ENCODE peak calls at places on chromosomes 3 and 15, in six cellular contexts. One of them, this sample, is unnamed.

GRCh38 chr3:9808345-9809037 is 1.6 kb upstream of the TTLL3 start:
- DNase-seq in RWPE2: no peak
- DNase-seq in IMR-90: peak
- DNase-seq in lower lobe of right lung: no peak
- DNase-seq in neural progenitor cell: peak
- DNase-seq in HFF-Myc: peak
- DNase-seq in this sample: no peak

GRCh38 chr3:25789209-25789595 is 688 bp upstream of the OXSM start:
- DNase-seq in RWPE2: no peak
- DNase-seq in IMR-90: no peak
- DNase-seq in lower lobe of right lung: no peak
- DNase-seq in neural progenitor cell: no peak
- DNase-seq in HFF-Myc: no peak
- DNase-seq in this sample: no peak

GRCh38 chr15:99618941-99619411 is 53.2 kb downstream of the MEF2A start:
- DNase-seq in RWPE2: no peak
- DNase-seq in IMR-90: peak
- DNase-seq in lower lobe of right lung: no peak
- DNase-seq in neural progenitor cell: peak
- DNase-seq in HFF-Myc: no peak
- DNase-seq in this sample: no peak

GRCh38 chr3:195001961-195002861 is 268.7 kb downstream of the XXYLT1 start:
- DNase-seq in RWPE2: peak
- DNase-seq in IMR-90: peak
- DNase-seq in lower lobe of right lung: peak
- DNase-seq in neural progenitor cell: peak
- DNase-seq in HFF-Myc: peak
- DNase-seq in this sample: peak

GRCh38 chr3:15271785-15272381 is 60.5 kb downstream of the SH3BP5 start:
- DNase-seq in RWPE2: no peak
- DNase-seq in IMR-90: no peak
- DNase-seq in lower lobe of right lung: peak
- DNase-seq in neural progenitor cell: no peak
- DNase-seq in HFF-Myc: no peak
- DNase-seq in this sample: peak

GRCh38 chr3:50481992-50482391 is 21.4 kb downstream of the CACNA2D2 start:
- DNase-seq in RWPE2: no peak
- DNase-seq in IMR-90: no peak
- DNase-seq in lower lobe of right lung: peak
- DNase-seq in neural progenitor cell: no peak
- DNase-seq in HFF-Myc: no peak
- DNase-seq in this sample: peak

GRCh38 chr3:124636863-124637296 is 93.4 kb upstream of the UMPS start:
- DNase-seq in RWPE2: no peak
- DNase-seq in IMR-90: no peak
- DNase-seq in lower lobe of right lung: no peak
- DNase-seq in neural progenitor cell: no peak
- DNase-seq in HFF-Myc: no peak
- DNase-seq in this sample: no peak

GRCh38 chr3:184541886-184542562 is 19.6 kb upstream of the EPHB3 start:
- DNase-seq in RWPE2: no peak
- DNase-seq in IMR-90: no peak
- DNase-seq in lower lobe of right lung: no peak
- DNase-seq in neural progenitor cell: no peak
- DNase-seq in HFF-Myc: no peak
- DNase-seq in this sample: no peak

GRCh38 chr3:180594631-180595348 is 7.2 kb upstream of the TTC14 start:
- DNase-seq in RWPE2: no peak
- DNase-seq in IMR-90: peak
- DNase-seq in lower lobe of right lung: no peak
- DNase-seq in neural progenitor cell: peak
- DNase-seq in HFF-Myc: no peak
- DNase-seq in this sample: no peak

GRCh38 chr15:25790003-25790660 is 73.0 kb downstream of the ATP10A start:
- DNase-seq in RWPE2: no peak
- DNase-seq in IMR-90: peak
- DNase-seq in lower lobe of right lung: no peak
- DNase-seq in neural progenitor cell: no peak
- DNase-seq in HFF-Myc: peak
- DNase-seq in this sample: peak

GRCh38 chr15:101477851-101478353 is 11.6 kb downstream of the PCSK6 start:
- DNase-seq in RWPE2: peak
- DNase-seq in IMR-90: no peak
- DNase-seq in lower lobe of right lung: no peak
- DNase-seq in neural progenitor cell: no peak
- DNase-seq in HFF-Myc: no peak
- DNase-seq in this sample: no peak

GRCh38 chr3:112056451-112056929 is 22.0 kb downstream of the TMPRSS7 start:
- DNase-seq in RWPE2: no peak
- DNase-seq in IMR-90: peak
- DNase-seq in lower lobe of right lung: no peak
- DNase-seq in neural progenitor cell: no peak
- DNase-seq in HFF-Myc: peak
- DNase-seq in this sample: no peak

GRCh38 chr3:118011910-118012309 is 1022.7 kb downstream of the IGSF11 start:
- DNase-seq in RWPE2: no peak
- DNase-seq in IMR-90: no peak
- DNase-seq in lower lobe of right lung: no peak
- DNase-seq in neural progenitor cell: no peak
- DNase-seq in HFF-Myc: no peak
- DNase-seq in this sample: no peak

GRCh38 chr15:73796266-73796939 is 43.3 kb upstream of the INSYN1 start:
- DNase-seq in RWPE2: no peak
- DNase-seq in IMR-90: no peak
- DNase-seq in lower lobe of right lung: no peak
- DNase-seq in neural progenitor cell: no peak
- DNase-seq in HFF-Myc: no peak
- DNase-seq in this sample: no peak

GRCh38 chr3:53775834-53776251 is 70.4 kb downstream of the CHDH start:
- DNase-seq in RWPE2: no peak
- DNase-seq in IMR-90: no peak
- DNase-seq in lower lobe of right lung: no peak
- DNase-seq in neural progenitor cell: peak
- DNase-seq in HFF-Myc: no peak
- DNase-seq in this sample: no peak
- TF ChIP-seq CTCF in RWPE2: no peak
- TF ChIP-seq CTCF in IMR-90: no peak
- TF ChIP-seq CTCF in lower lobe of right lung: no peak
- TF ChIP-seq CTCF in neural progenitor cell: no peak
- TF ChIP-seq CTCF in HFF-Myc: no peak
- TF ChIP-seq CTCF in this sample: no peak

DNA sequence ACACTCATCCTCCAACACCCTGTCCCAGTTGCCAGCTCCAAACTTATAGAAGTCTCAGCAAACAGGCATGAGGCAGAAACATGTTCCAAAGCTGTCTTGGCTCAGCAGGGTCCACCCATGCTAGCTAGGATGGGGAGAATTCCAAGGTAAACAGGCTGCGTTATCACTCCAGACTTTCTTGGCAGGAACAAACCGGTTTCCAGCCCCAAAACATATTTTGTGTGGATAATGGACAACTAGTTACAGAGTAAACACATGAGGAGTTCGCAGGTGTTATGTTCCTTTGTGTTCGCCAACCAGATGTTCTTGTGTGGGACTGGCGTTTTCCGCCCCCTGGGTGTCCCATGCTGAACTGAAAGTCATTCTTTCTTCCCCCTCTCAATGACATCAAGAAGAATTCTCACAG is 396.9 kb upstream of the RGMA start:
- DNase-seq in RWPE2: no peak
- DNase-seq in IMR-90: no peak
- DNase-seq in lower lobe of right lung: no peak
- DNase-seq in neural progenitor cell: no peak
- DNase-seq in HFF-Myc: no peak
- DNase-seq in this sample: no peak
- TF ChIP-seq CTCF in RWPE2: no peak
- TF ChIP-seq CTCF in IMR-90: no peak
- TF ChIP-seq CTCF in lower lobe of right lung: no peak
- TF ChIP-seq CTCF in neural progenitor cell: no peak
- TF ChIP-seq CTCF in HFF-Myc: no peak
- TF ChIP-seq CTCF in this sample: no peak

DNA sequence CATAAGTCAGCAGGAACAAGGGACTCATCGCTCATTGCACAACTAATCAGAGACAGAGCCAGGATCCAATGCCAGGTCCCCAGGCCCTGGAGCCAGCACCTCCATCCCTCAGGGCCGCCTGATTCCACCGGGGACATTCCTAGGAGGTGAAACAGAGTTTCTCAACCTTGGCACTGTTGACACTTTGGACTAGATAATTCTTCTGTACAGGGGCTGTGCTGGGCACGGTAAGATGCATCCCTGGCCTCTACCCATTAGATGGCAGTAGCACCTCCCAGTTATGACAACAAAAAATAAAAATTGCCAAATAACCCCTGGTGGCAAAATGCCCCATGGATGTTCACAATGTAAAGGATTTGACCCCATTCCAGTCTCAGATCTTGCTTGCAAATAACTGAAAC is 127.7 kb downstream of the MTHFS start:
- DNase-seq in RWPE2: no peak
- DNase-seq in IMR-90: no peak
- DNase-seq in lower lobe of right lung: no peak
- DNase-seq in neural progenitor cell: no peak
- DNase-seq in HFF-Myc: no peak
- DNase-seq in this sample: no peak
- TF ChIP-seq CTCF in RWPE2: peak
- TF ChIP-seq CTCF in IMR-90: peak
- TF ChIP-seq CTCF in lower lobe of right lung: peak
- TF ChIP-seq CTCF in neural progenitor cell: peak
- TF ChIP-seq CTCF in HFF-Myc: peak
- TF ChIP-seq CTCF in this sample: peak

GRCh38 chr3:30288830-30289229 is 317.6 kb upstream of the TGFBR2 start:
- DNase-seq in RWPE2: no peak
- DNase-seq in IMR-90: no peak
- DNase-seq in lower lobe of right lung: no peak
- DNase-seq in neural progenitor cell: no peak
- DNase-seq in HFF-Myc: no peak
- DNase-seq in this sample: no peak
- TF ChIP-seq CTCF in RWPE2: no peak
- TF ChIP-seq CTCF in IMR-90: no peak
- TF ChIP-seq CTCF in lower lobe of right lung: no peak
- TF ChIP-seq CTCF in neural progenitor cell: no peak
- TF ChIP-seq CTCF in HFF-Myc: no peak
- TF ChIP-seq CTCF in this sample: no peak

DNA sequence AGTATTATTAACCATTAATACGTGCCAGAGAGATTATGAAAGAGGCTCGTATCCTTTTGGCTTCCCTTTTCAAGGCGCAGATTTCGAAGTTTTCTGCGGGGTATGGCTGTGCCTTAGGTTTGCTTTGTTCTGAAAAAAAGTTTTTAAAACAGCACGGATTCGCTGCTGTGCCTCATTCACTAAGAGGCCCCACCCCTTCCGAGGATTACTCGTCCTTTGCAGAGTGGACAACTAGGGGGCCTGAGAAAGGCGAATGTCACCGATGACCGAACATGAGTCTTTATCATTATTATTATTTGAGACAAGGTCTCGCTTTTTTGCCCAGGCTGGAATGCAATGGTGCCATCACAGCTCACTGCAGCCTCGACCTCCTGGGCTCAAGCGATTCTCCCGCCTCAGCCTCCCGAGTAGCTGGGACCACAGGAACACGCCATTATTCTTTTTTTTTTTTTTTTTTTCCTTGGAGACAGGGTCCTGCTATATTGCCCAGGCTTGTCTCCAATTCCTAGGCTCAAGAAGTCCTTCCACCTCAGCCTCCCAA is 684 bp upstream of the RPS27L start:
- DNase-seq in RWPE2: no peak
- DNase-seq in IMR-90: peak
- DNase-seq in lower lobe of right lung: no peak
- DNase-seq in neural progenitor cell: peak
- DNase-seq in HFF-Myc: no peak
- DNase-seq in this sample: no peak
- TF ChIP-seq CTCF in RWPE2: peak
- TF ChIP-seq CTCF in IMR-90: peak
- TF ChIP-seq CTCF in lower lobe of right lung: peak
- TF ChIP-seq CTCF in neural progenitor cell: no peak
- TF ChIP-seq CTCF in HFF-Myc: peak
- TF ChIP-seq CTCF in this sample: peak

DNA sequence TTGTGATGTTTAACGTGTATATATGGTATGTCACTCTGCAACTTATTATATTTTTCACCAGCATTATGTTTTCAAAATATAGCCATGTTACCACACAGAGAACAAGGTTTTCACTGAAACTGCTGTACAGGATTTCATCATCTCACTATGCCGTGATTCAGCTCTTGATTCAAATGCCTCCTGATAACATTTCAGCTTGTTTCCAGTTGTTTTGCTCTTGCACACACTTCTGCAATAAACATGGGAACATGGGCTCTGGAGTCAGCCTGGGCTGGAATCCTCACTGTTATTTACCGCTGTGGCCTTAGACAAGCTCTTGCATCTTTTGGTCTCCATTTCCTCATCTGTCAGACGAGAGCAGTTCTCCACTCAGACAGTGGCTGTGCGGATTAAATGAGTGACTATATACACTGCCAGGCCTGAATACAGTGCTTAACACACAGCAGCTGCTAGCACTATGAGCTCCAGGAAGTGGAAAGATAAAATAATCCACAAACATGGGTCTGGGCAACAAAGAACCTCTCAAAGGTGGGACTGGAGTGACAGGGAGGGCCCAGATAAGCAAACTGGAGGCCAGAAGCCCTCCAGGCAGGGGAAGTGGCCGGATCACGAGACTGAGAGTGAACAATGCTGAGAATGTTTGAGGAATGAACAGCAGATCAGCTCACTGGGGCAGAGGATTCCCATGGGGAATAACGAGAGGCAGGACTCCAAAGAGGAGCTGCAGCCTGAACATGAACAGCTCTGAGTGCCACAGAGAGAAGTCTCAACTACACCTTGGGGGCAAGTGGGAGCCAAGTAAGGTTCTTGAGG is 17.7 kb downstream of the NTRK3 start:
- DNase-seq in RWPE2: no peak
- DNase-seq in IMR-90: peak
- DNase-seq in lower lobe of right lung: no peak
- DNase-seq in neural progenitor cell: no peak
- DNase-seq in HFF-Myc: no peak
- DNase-seq in this sample: peak
- TF ChIP-seq CTCF in RWPE2: no peak
- TF ChIP-seq CTCF in IMR-90: no peak
- TF ChIP-seq CTCF in lower lobe of right lung: no peak
- TF ChIP-seq CTCF in neural progenitor cell: no peak
- TF ChIP-seq CTCF in HFF-Myc: no peak
- TF ChIP-seq CTCF in this sample: no peak